ENCODE peak calls at places on chromosome 7, in eight cellular contexts. S, J, V, A, G, H, Q and B are unnamed samples.

GRCh38 chr7:36141351-36141750 is 11.7 kb upstream of the EEPD1 start:
- DNase-seq in S (no peak), J (no peak), V (no peak), A (no peak), G (no peak), H (no peak), Q (no peak), B (no peak)

GRCh38 chr7:20713792-20714191 is 72.9 kb downstream of the SP8 start:
- DNase-seq in S (no peak), J (no peak), V (no peak), A (no peak), G (no peak), H (no peak), Q (no peak), B (no peak)

GRCh38 chr7:149790146-149790548 is 16.8 kb upstream of the ZNF467 start:
- DNase-seq in S (no peak), J (no peak), V (peak; percentile 31), A (peak; percentile 50), G (peak; percentile 63), H (peak; percentile 34), Q (no peak), B (peak; percentile 61)

GRCh38 chr7:134627109-134627774 is 19.4 kb upstream of the BPGM start:
- DNase-seq in S (no peak), J (no peak), V (no peak), A (no peak), G (no peak), H (no peak), Q (no peak), B (no peak)

GRCh38 chr7:47454066-47454950 is 127.6 kb downstream of the TNS3 start:
- DNase-seq in S (peak; percentile 48), J (no peak), V (no peak), A (no peak), G (no peak), H (no peak), Q (no peak), B (no peak)

GRCh38 chr7:98329974-98330373 is 48.5 kb downstream of the BRI3 start:
- DNase-seq in S (no peak), J (no peak), V (peak; percentile 54), A (no peak), G (no peak), H (no peak), Q (no peak), B (no peak)

GRCh38 chr7:147245274-147245673 is 1128.7 kb downstream of the CNTNAP2 start:
- DNase-seq in S (no peak), J (no peak), V (peak; percentile 50), A (no peak), G (peak; percentile 24), H (peak; percentile 25), Q (peak; percentile 31), B (peak; percentile 3)

GRCh38 chr7:43905209-43905946 is 1.0 kb downstream of the URGCP start:
- DNase-seq in S (no peak), J (no peak), V (peak; percentile 9), A (no peak), G (no peak), H (no peak), Q (no peak), B (no peak)

GRCh38 chr7:75650062-75650461 is 88.7 kb downstream of the HIP1 start:
- DNase-seq in S (no peak), J (no peak), V (no peak), A (no peak), G (no peak), H (no peak), Q (no peak), B (peak; percentile 37)

GRCh38 chr7:26853788-26854393 is 10.5 kb downstream of the SKAP2 start:
- DNase-seq in S (no peak), J (no peak), V (peak; percentile 64), A (no peak), G (no peak), H (peak; percentile 56), Q (no peak), B (peak; percentile 54)

GRCh38 chr7:133645870-133646492 is 393.1 kb downstream of the EXOC4 start:
- DNase-seq in S (no peak), J (no peak), V (peak; percentile 54), A (no peak), G (no peak), H (no peak), Q (no peak), B (peak; percentile 23)

GRCh38 chr7:94562525-94562924 is 52.9 kb downstream of the CASD1 start:
- DNase-seq in S (no peak), J (no peak), V (peak; percentile 29), A (no peak), G (no peak), H (no peak), Q (no peak), B (peak; percentile 70)

GRCh38 chr7:74474271-74474865 is 20.7 kb downstream of the GTF2IRD1 start:
- DNase-seq in S (no peak), J (no peak), V (no peak), A (no peak), G (no peak), H (no peak), Q (no peak), B (no peak)

GRCh38 chr7:34417781-34418180 is 240.2 kb upstream of the NPSR1 start:
- DNase-seq in S (no peak), J (no peak), V (no peak), A (no peak), G (no peak), H (no peak), Q (no peak), B (no peak)

GRCh38 chr7:13949450-13949849 is 40.0 kb downstream of the ETV1 start:
- DNase-seq in S (no peak), J (no peak), V (no peak), A (no peak), G (no peak), H (no peak), Q (no peak), B (no peak)

GRCh38 chr7:39357648-39358047 is 208.6 kb upstream of the YAE1 start:
- DNase-seq in S (no peak), J (no peak), V (no peak), A (no peak), G (no peak), H (no peak), Q (no peak), B (no peak)

GRCh38 chr7:55048221-55048859 is 29.5 kb downstream of the EGFR start:
- DNase-seq in S (no peak), J (no peak), V (no peak), A (no peak), G (no peak), H (no peak), Q (no peak), B (no peak)

GRCh38 chr7:99357701-99358490 is 16.6 kb upstream of the ARPC1B start:
- DNase-seq in S (no peak), J (no peak), V (no peak), A (no peak), G (no peak), H (no peak), Q (no peak), B (no peak)

GRCh38 chr7:15407910-15408309 is 153.9 kb downstream of the AGMO start:
- DNase-seq in S (no peak), J (no peak), V (no peak), A (no peak), G (no peak), H (no peak), Q (no peak), B (no peak)

GRCh38 chr7:5237286-5237685 is 45.5 kb upstream of the SLC29A4 start:
- DNase-seq in S (peak; percentile 9), J (no peak), V (peak; percentile 75), A (no peak), G (no peak), H (no peak), Q (no peak), B (no peak)

GRCh38 chr7:135994466-135995205 is 17.5 kb upstream of the MTPN start:
- DNase-seq in S (peak; percentile 19), J (no peak), V (peak; percentile 35), A (no peak), G (no peak), H (no peak), Q (no peak), B (peak; percentile 20)

GRCh38 chr7:138449580-138449979 is 10.5 kb upstream of the TRIM24 start:
- DNase-seq in S (no peak), J (peak; percentile 36), V (no peak), A (peak; percentile 28), G (peak; percentile 49), H (peak; percentile 31), Q (no peak), B (peak; percentile 16)

GRCh38 chr7:129569326-129569725 is 42.2 kb upstream of the NRF1 start:
- DNase-seq in S (no peak), J (no peak), V (no peak), A (no peak), G (no peak), H (no peak), Q (no peak), B (no peak)

GRCh38 chr7:114533151-114533550 is 118.5 kb downstream of the FOXP2 start:
- DNase-seq in S (no peak), J (no peak), V (no peak), A (no peak), G (no peak), H (no peak), Q (no peak), B (no peak)

GRCh38 chr7:43884209-43884608 is 14.9 kb upstream of the MRPS24 start:
- DNase-seq in S (no peak), J (no peak), V (no peak), A (no peak), G (no peak), H (no peak), Q (no peak), B (no peak)

GRCh38 chr7:152424348-152425108 is 11.3 kb downstream of the KMT2C start:
- DNase-seq in S (no peak), J (no peak), V (no peak), A (no peak), G (no peak), H (no peak), Q (no peak), B (no peak)

GRCh38 chr7:85125679-85126078 is 61.2 kb downstream of the SEMA3D start:
- DNase-seq in S (peak; percentile 52), J (no peak), V (no peak), A (no peak), G (no peak), H (no peak), Q (no peak), B (no peak)

GRCh38 chr7:26696161-26696560 is 168.2 kb downstream of the SKAP2 start:
- DNase-seq in S (no peak), J (no peak), V (no peak), A (no peak), G (no peak), H (no peak), Q (no peak), B (peak; percentile 76)

GRCh38 chr7:71746004-71746403 is 614.1 kb downstream of the GALNT17 start:
- DNase-seq in S (no peak), J (no peak), V (no peak), A (no peak), G (no peak), H (no peak), Q (no peak), B (no peak)

GRCh38 chr7:142438235-142438922 is 180.5 kb upstream of the PRSS58 start:
- DNase-seq in S (no peak), J (no peak), V (peak; percentile 33), A (no peak), G (peak; percentile 58), H (peak; percentile 6), Q (peak; percentile 25), B (peak; percentile 59)

GRCh38 chr7:113256883-113257531 is 138.7 kb upstream of the SMIM30 start:
- DNase-seq in S (no peak), J (no peak), V (no peak), A (no peak), G (no peak), H (no peak), Q (no peak), B (no peak)

GRCh38 chr7:30543815-30544525 is 39.3 kb upstream of the GGCT start:
- DNase-seq in S (no peak), J (no peak), V (no peak), A (no peak), G (no peak), H (no peak), Q (no peak), B (no peak)

GRCh38 chr7:46545790-46546189 is 624.7 kb upstream of the IGFBP3 start:
- DNase-seq in S (peak; percentile 28), J (no peak), V (peak; percentile 75), A (no peak), G (no peak), H (no peak), Q (no peak), B (peak; percentile 46)

GRCh38 chr7:47428052-47428779 is 153.7 kb downstream of the TNS3 start:
- DNase-seq in S (no peak), J (no peak), V (no peak), A (no peak), G (no peak), H (no peak), Q (no peak), B (peak; percentile 62)